ENCODE peak calls at places on chromosomes 1 and 21, in eight cellular contexts. I is spleen, D is AG09319, K is neural progenitor cell, F is fibroblast of mammary gland, S is MV-4-11, V is heart left ventricle, Q is GM03348. M is an unnamed sample.

GRCh38 chr21:32499249-32500055 is 85.9 kb downstream of the TCP10L start:
- DNase-seq in I (no peak), D (no peak), K (peak; percentile 23), F (peak; percentile 43), S (no peak), V (peak; percentile 53), Q (peak; percentile 29), M (no peak)

GRCh38 chr1:101388904-101389546 is 152.2 kb downstream of the S1PR1 start:
- DNase-seq in I (no peak), D (no peak), K (no peak), F (peak; percentile 11), S (peak; percentile 2), V (no peak), Q (no peak), M (no peak)

GRCh38 chr1:219771039-219771438 is 157.3 kb downstream of the SLC30A10 start:
- DNase-seq in I (no peak), D (peak; percentile 75), K (peak; percentile 16), F (peak; percentile 99), S (no peak), V (no peak), Q (peak; percentile 24), M (no peak)

GRCh38 chr1:201740086-201740541 is 88.8 kb upstream of the IPO9 start:
- DNase-seq in I (no peak), D (no peak), K (peak; percentile 52), F (no peak), S (no peak), V (no peak), Q (peak; percentile 40), M (peak; percentile 26)

GRCh38 chr1:210311726-210312493 is 16.8 kb upstream of the HHAT start:
- DNase-seq in I (no peak), D (no peak), K (no peak), F (peak; percentile 47), S (no peak), V (peak; percentile 43), Q (no peak), M (no peak)

GRCh38 chr21:42309753-42310213 is 5.4 kb downstream of the TFF3 start:
- DNase-seq in I (peak; percentile 90), D (no peak), K (peak; percentile 79), F (peak; percentile 12), S (peak; percentile 30), V (no peak), Q (peak; percentile 59), M (peak; percentile 43)

GRCh38 chr1:56409112-56409691 is 170.2 kb downstream of the PLPP3 start:
- DNase-seq in I (peak; percentile 81), D (no peak), K (no peak), F (no peak), S (no peak), V (no peak), Q (peak; percentile 21), M (peak; percentile 34)

GRCh38 chr1:153805042-153805745 is 30.0 kb downstream of the SLC27A3 start:
- DNase-seq in I (peak; percentile 83), D (peak; percentile 45), K (no peak), F (peak; percentile 95), S (peak; percentile 99), V (peak; percentile 78), Q (peak; percentile 68), M (no peak)

GRCh38 chr1:167561753-167562152 is 8.2 kb upstream of the CREG1 start:
- DNase-seq in I (no peak), D (no peak), K (no peak), F (no peak), S (peak; percentile 65), V (no peak), Q (no peak), M (no peak)

GRCh38 chr1:119254067-119254720 is 113.7 kb upstream of the WARS2 start:
- DNase-seq in I (no peak), D (no peak), K (no peak), F (peak; percentile 23), S (no peak), V (no peak), Q (peak; percentile 14), M (no peak)

GRCh38 chr1:89757532-89757931 is 63.3 kb upstream of the LRRC8D start:
- DNase-seq in I (peak; percentile 81), D (no peak), K (no peak), F (peak; percentile 9), S (peak; percentile 99), V (peak; percentile 63), Q (no peak), M (no peak)

GRCh38 chr1:220370041-220370700 is 97.9 kb upstream of the RAB3GAP2 start:
- DNase-seq in I (no peak), D (peak; percentile 91), K (peak; percentile 30), F (peak; percentile 94), S (no peak), V (no peak), Q (peak; percentile 83), M (no peak)

GRCh38 chr1:201636065-201636464 is 97.1 kb downstream of the NAV1 start:
- DNase-seq in I (no peak), D (no peak), K (peak; percentile 84), F (no peak), S (no peak), V (no peak), Q (no peak), M (no peak)

GRCh38 chr21:42672699-42673458 is 19.5 kb downstream of the PDE9A start:
- DNase-seq in I (no peak), D (no peak), K (peak; percentile 64), F (peak; percentile 77), S (peak; percentile 14), V (no peak), Q (no peak), M (no peak)

GRCh38 chr1:46315669-46316403 is 12.3 kb downstream of the UQCRH start:
- DNase-seq in I (no peak), D (no peak), K (no peak), F (peak; percentile 27), S (no peak), V (no peak), Q (peak; percentile 40), M (no peak)

GRCh38 chr21:39660596-39660995 is 47.9 kb downstream of the B3GALT5 start:
- DNase-seq in I (no peak), D (peak; percentile 32), K (peak; percentile 25), F (peak; percentile 64), S (no peak), V (peak; percentile 71), Q (peak; percentile 83), M (no peak)

GRCh38 chr1:165633624-165634023 is 2.6 kb downstream of the MGST3 start:
- DNase-seq in I (no peak), D (no peak), K (no peak), F (peak; percentile 68), S (peak; percentile 65), V (no peak), Q (peak; percentile 41), M (no peak)

GRCh38 chr1:157105988-157106812 is 6.6 kb upstream of the ETV3L start:
- DNase-seq in I (peak; percentile 79), D (peak; percentile 15), K (no peak), F (peak; percentile 90), S (peak; percentile 83), V (no peak), Q (peak; percentile 89), M (peak; percentile 37)

GRCh38 chr1:219312967-219313366 is 139.3 kb downstream of the LYPLAL1 start:
- DNase-seq in I (no peak), D (no peak), K (no peak), F (peak; percentile 88), S (no peak), V (no peak), Q (peak; percentile 40), M (no peak)

GRCh38 chr1:23515905-23516304 is 15.1 kb downstream of the E2F2 start:
- DNase-seq in I (no peak), D (no peak), K (no peak), F (no peak), S (no peak), V (no peak), Q (no peak), M (no peak)

GRCh38 chr1:25804964-25805862 is 5.2 kb downstream of the SELENON start:
- DNase-seq in I (peak; percentile 52), D (no peak), K (no peak), F (no peak), S (no peak), V (peak; percentile 28), Q (no peak), M (no peak)

GRCh38 chr1:233010164-233010563 is 59.8 kb downstream of the NTPCR start:
- DNase-seq in I (no peak), D (no peak), K (no peak), F (no peak), S (peak; percentile 10), V (no peak), Q (no peak), M (no peak)

GRCh38 chr1:67372136-67372535 is 58.1 kb downstream of the SERBP1 start:
- DNase-seq in I (no peak), D (no peak), K (no peak), F (peak; percentile 58), S (no peak), V (no peak), Q (peak; percentile 19), M (no peak)

GRCh38 chr21:15122241-15122640 is 57.4 kb upstream of the NRIP1 start:
- DNase-seq in I (no peak), D (no peak), K (no peak), F (peak; percentile 3), S (no peak), V (no peak), Q (no peak), M (no peak)

GRCh38 chr1:55005351-55006140 is 6.8 kb downstream of the BSND start:
- DNase-seq in I (peak; percentile 65), D (no peak), K (no peak), F (peak; percentile 46), S (no peak), V (no peak), Q (no peak), M (no peak)

GRCh38 chr1:38489844-38490270 is 369.7 kb downstream of the RRAGC start:
- DNase-seq in I (peak; percentile 82), D (no peak), K (peak; percentile 84), F (peak; percentile 4), S (no peak), V (no peak), Q (peak; percentile 16), M (no peak)

GRCh38 chr1:186442651-186443114 is 18.2 kb downstream of the PDC start:
- DNase-seq in I (no peak), D (no peak), K (no peak), F (peak; percentile 6), S (peak; percentile 66), V (no peak), Q (peak; percentile 37), M (no peak)

GRCh38 chr1:234709473-234710279 is 99.7 kb upstream of the IRF2BP2 start:
- DNase-seq in I (no peak), D (no peak), K (no peak), F (no peak), S (peak; percentile 75), V (peak; percentile 74), Q (no peak), M (no peak)

M was measured in activated B cell treated with CpG ODN at 0.5 μM for 24 hours.